ENCODE peak calls at places on chromosome 10, in ten cellular contexts. M is GM03348, I is psoas muscle, A is H54, D is choroid plexus epithelial cell, F is transverse colon, Q is stomach, H is kidney, V is NCI-H460, B is HCEC 1CT. C is an unnamed sample.
A peak's percentile ranks its signal among the peaks of the same experiment; 100 is the strongest.

GRCh38 chr10:72063703-72064391 is 24.5 kb downstream of the SPOCK2 start:
- DNase-seq in M (no peak), I (no peak), A (peak; percentile 70), D (no peak), F (peak; percentile 83), Q (no peak), H (peak; percentile 75), V (no peak), B (no peak), C (no peak)

GRCh38 chr10:100303724-100304319 is 17.3 kb upstream of the BLOC1S2 start:
- DNase-seq in M (peak; percentile 69), I (no peak), A (peak; percentile 15), D (peak; percentile 57), F (no peak), Q (no peak), H (no peak), V (peak; percentile 16), B (peak; percentile 49), C (peak; percentile 14)

GRCh38 chr10:92880912-92881311 is 32.6 kb downstream of the EXOC6 start:
- DNase-seq in M (no peak), I (no peak), A (no peak), D (no peak), F (no peak), Q (no peak), H (no peak), V (no peak), B (no peak), C (no peak)

GRCh38 chr10:96208271-96208670 is 63.1 kb downstream of the BLNK start:
- DNase-seq in M (no peak), I (no peak), A (no peak), D (no peak), F (no peak), Q (no peak), H (no peak), V (no peak), B (no peak), C (no peak)

GRCh38 chr10:77967611-77968022 is 41.1 kb upstream of the DLG5 start:
- DNase-seq in M (no peak), I (no peak), A (no peak), D (no peak), F (no peak), Q (no peak), H (no peak), V (no peak), B (no peak), C (no peak)

GRCh38 chr10:74977913-74978847 is 133.3 kb upstream of the SAMD8 start:
- DNase-seq in M (no peak), I (no peak), A (no peak), D (no peak), F (no peak), Q (no peak), H (no peak), V (no peak), B (no peak), C (no peak)

GRCh38 chr10:133159950-133160812 is at the start of gene KNDC1:
- DNase-seq in M (peak; percentile 85), I (no peak), A (peak; percentile 74), D (peak; percentile 21), F (no peak), Q (no peak), H (peak; percentile 84), V (no peak), B (no peak), C (no peak)

GRCh38 chr10:118669020-118669766 is 73.7 kb upstream of the PRLHR start:
- DNase-seq in M (peak; percentile 79), I (no peak), A (no peak), D (peak; percentile 47), F (no peak), Q (no peak), H (no peak), V (no peak), B (no peak), C (peak; percentile 78)

GRCh38 chr10:24695452-24695851 is 28.2 kb downstream of the ARHGAP21 start:
- DNase-seq in M (no peak), I (no peak), A (no peak), D (peak; percentile 25), F (no peak), Q (no peak), H (no peak), V (no peak), B (no peak), C (no peak)

GRCh38 chr10:15208221-15208620 is 39.7 kb upstream of the NMT2 start:
- DNase-seq in M (no peak), I (no peak), A (no peak), D (no peak), F (no peak), Q (no peak), H (no peak), V (no peak), B (no peak), C (no peak)

GRCh38 chr10:114009281-114009996 is 34.2 kb upstream of the ADRB1 start:
- DNase-seq in M (no peak), I (no peak), A (no peak), D (no peak), F (no peak), Q (no peak), H (no peak), V (no peak), B (no peak), C (no peak)

GRCh38 chr10:75234683-75235374 is 928 bp downstream of the COMTD1 start:
- DNase-seq in M (no peak), I (peak; percentile 39), A (no peak), D (no peak), F (peak; percentile 69), Q (peak; percentile 72), H (peak; percentile 83), V (no peak), B (no peak), C (no peak)

GRCh38 chr10:29691564-29692064 is 56.8 kb upstream of the SVIL start:
- DNase-seq in M (peak; percentile 45), I (no peak), A (peak; percentile 50), D (peak; percentile 62), F (no peak), Q (no peak), H (no peak), V (no peak), B (peak; percentile 37), C (peak; percentile 94)